ENCODE peak calls at places on chromosomes 13 and 19, in seven cellular contexts. L is stimulated activated CD4-positive, alpha-beta T cell treated with anti-CD3 and anti-CD28 coated beads, Interleukin-1b, Interleukin-23, amount 100 ng/mL, for 4 hours; Z is body of pancreas; H is ACHN; V is AG20443; E is kidney epithelial cell; O is Right ventricle myocardium superior. D is an unnamed sample.

GRCh38 chr13:92187378-92187989 is 789.1 kb downstream of the GPC5 start:
- DNase-seq in L (peak; percentile 10), Z (no peak), H (peak; percentile 41), V (peak; percentile 52), E (no peak), O (no peak), D (no peak)

GRCh38 chr13:85575110-85575509 is 224.1 kb downstream of the SLITRK6 start:
- DNase-seq in L (no peak), Z (no peak), H (no peak), V (no peak), E (no peak), O (no peak), D (no peak)

GRCh38 chr13:112445411-112446271 is 69.5 kb downstream of the SPACA7 start:
- DNase-seq in L (no peak), Z (no peak), H (no peak), V (no peak), E (no peak), O (no peak), D (no peak)

GRCh38 chr19:1487576-1488281 is 2.4 kb downstream of the PCSK4 start:
- DNase-seq in L (no peak), Z (no peak), H (no peak), V (no peak), E (no peak), O (no peak), D (no peak)

GRCh38 chr13:39506559-39507390 is 96.2 kb downstream of the LHFPL6 start:
- DNase-seq in L (no peak), Z (no peak), H (no peak), V (no peak), E (no peak), O (no peak), D (no peak)

GRCh38 chr13:53206455-53206854 is 177.8 kb downstream of the OLFM4 start:
- DNase-seq in L (no peak), Z (no peak), H (peak; percentile 18), V (no peak), E (no peak), O (no peak), D (no peak)

GRCh38 chr19:55958356-55958755 is 10.7 kb downstream of the NLRP8 start:
- DNase-seq in L (no peak), Z (no peak), H (no peak), V (no peak), E (peak; percentile 47), O (no peak), D (no peak)

GRCh38 chr13:37360556-37360955 is 238.0 kb downstream of the POSTN start:
- DNase-seq in L (no peak), Z (no peak), H (no peak), V (no peak), E (no peak), O (no peak), D (no peak)

GRCh38 chr13:20826810-20827560 is 53.2 kb upstream of the EEF1AKMT1 start:
- DNase-seq in L (no peak), Z (no peak), H (no peak), V (no peak), E (no peak), O (no peak), D (no peak)

GRCh38 chr19:28727133-28727834 is 485.7 kb downstream of the UQCRFS1 start:
- DNase-seq in L (no peak), Z (peak; percentile 42), H (no peak), V (peak; percentile 89), E (no peak), O (no peak), D (peak; percentile 27)

GRCh38 chr19:47628058-47628771 is 19.3 kb downstream of the BICRA start:
- DNase-seq in L (no peak), Z (no peak), H (no peak), V (no peak), E (no peak), O (no peak), D (no peak)

GRCh38 chr13:21909331-21909730 is 238.5 kb downstream of the FGF9 start:
- DNase-seq in L (no peak), Z (no peak), H (no peak), V (no peak), E (no peak), O (no peak), D (no peak)

GRCh38 chr19:17766543-17767131 is 15.4 kb downstream of the FCHO1 start:
- DNase-seq in L (no peak), Z (peak; percentile 81), H (peak; percentile 85), V (peak; percentile 86), E (no peak), O (peak; percentile 88), D (peak; percentile 57)

GRCh38 chr19:34225659-34226015 is 28.7 kb upstream of the GARRE1 start:
- DNase-seq in L (no peak), Z (no peak), H (no peak), V (no peak), E (no peak), O (no peak), D (no peak)

GRCh38 chr19:7527516-7528191 is 5.2 kb downstream of the MCOLN1 start:
- DNase-seq in L (no peak), Z (no peak), H (no peak), V (no peak), E (no peak), O (peak; percentile 79), D (no peak)

GRCh38 chr13:40207110-40207478 is 459.3 kb downstream of the FOXO1 start:
- DNase-seq in L (no peak), Z (no peak), H (no peak), V (no peak), E (no peak), O (no peak), D (no peak)

GRCh38 chr13:28022848-28023518 is 34.5 kb upstream of the URAD start:
- DNase-seq in L (no peak), Z (peak; percentile 24), H (no peak), V (peak; percentile 35), E (no peak), O (peak; percentile 48), D (no peak)

GRCh38 chr13:36029171-36029570 is 102.0 kb downstream of the DCLK1 start:
- DNase-seq in L (no peak), Z (no peak), H (no peak), V (no peak), E (no peak), O (no peak), D (no peak)

GRCh38 chr19:898663-899062 is 5.4 kb downstream of the RNU6-9 start:
- DNase-seq in L (no peak), Z (no peak), H (no peak), V (no peak), E (no peak), O (no peak), D (no peak)

GRCh38 chr19:16076958-16077611 is 790 bp downstream of the TPM4 start:
- DNase-seq in L (no peak), Z (peak; percentile 51), H (peak; percentile 8), V (no peak), E (no peak), O (peak; percentile 79), D (no peak)

GRCh38 chr13:25175431-25175830 is 3.3 kb upstream of the AMER2 start:
- DNase-seq in L (no peak), Z (no peak), H (no peak), V (no peak), E (no peak), O (no peak), D (no peak)

GRCh38 chr13:80121038-80121437 is 219.9 kb downstream of the SPRY2 start:
- DNase-seq in L (no peak), Z (no peak), H (no peak), V (no peak), E (no peak), O (no peak), D (no peak)

GRCh38 chr19:2756477-2756876 is 16.7 kb upstream of the SLC39A3 start:
- DNase-seq in L (no peak), Z (no peak), H (no peak), V (no peak), E (no peak), O (no peak), D (no peak)

GRCh38 chr19:49145485-49146407 is 9.4 kb downstream of the HRC start:
- DNase-seq in L (peak; percentile 72), Z (peak; percentile 83), H (peak; percentile 83), V (peak; percentile 84), E (no peak), O (peak; percentile 89), D (peak; percentile 73)

GRCh38 chr19:46478356-46478986 is 7.1 kb upstream of the PNMA8A start:
- DNase-seq in L (no peak), Z (no peak), H (no peak), V (no peak), E (no peak), O (no peak), D (no peak)

GRCh38 chr13:51646041-51646670 is 61.9 kb downstream of the WDFY2 start:
- DNase-seq in L (no peak), Z (no peak), H (no peak), V (no peak), E (no peak), O (no peak), D (no peak)

GRCh38 chr13:97574926-97575325 is 141.0 kb downstream of the RAP2A start:
- DNase-seq in L (no peak), Z (no peak), H (peak; percentile 37), V (peak; percentile 50), E (no peak), O (no peak), D (no peak)

GRCh38 chr13:30763786-30764440 is 28.6 kb downstream of the ALOX5AP start:
- DNase-seq in L (no peak), Z (no peak), H (no peak), V (no peak), E (no peak), O (no peak), D (no peak)

GRCh38 chr13:103403814-103404213 is 337.6 kb upstream of the SLC10A2 start:
- DNase-seq in L (no peak), Z (no peak), H (no peak), V (no peak), E (no peak), O (no peak), D (no peak)

GRCh38 chr13:84050551-84050950 is 168.3 kb upstream of the SLITRK1 start:
- DNase-seq in L (no peak), Z (no peak), H (no peak), V (no peak), E (no peak), O (no peak), D (no peak)

GRCh38 chr13:33376212-33376611 is 90.7 kb upstream of the STARD13 start:
- DNase-seq in L (no peak), Z (no peak), H (no peak), V (no peak), E (no peak), O (no peak), D (no peak)

GRCh38 chr19:2561895-2562294 is 86.0 kb downstream of the GADD45B start:
- DNase-seq in L (peak; percentile 52), Z (no peak), H (no peak), V (no peak), E (no peak), O (peak; percentile 37), D (no peak)